ENCODE peak calls at places on chromosomes 7 and 10, in nine cellular contexts. M is epithelial cell of esophagus, P is head of caudate nucleus, B is KBM-7, D is Right ventricle myocardium superior, Q is H7, F is skeletal muscle cell, U is NCI-H2081, W is lower lobe of right lung. L is an unnamed sample.

GRCh38 chr7:21547511-21547910 is 4.7 kb downstream of the DNAH11 start:
- DNase-seq in M (peak), W (no peak), Q (no peak), D (no peak), U (no peak), P (no peak), F (no peak), B (no peak), L (no peak)

GRCh38 chr10:29245476-29245875 is 43.4 kb upstream of the LYZL1 start:
- DNase-seq in W (no peak), Q (no peak), D (no peak), F (no peak), M (no peak), P (peak), U (no peak), B (no peak), L (no peak)

GRCh38 chr10:129877773-129878371 is 86.2 kb downstream of the EBF3 start:
- DNase-seq in W (no peak), P (no peak), Q (peak), M (no peak), U (no peak), B (peak), D (no peak), F (no peak), L (peak)

GRCh38 chr10:60257767-60258428 is 131.8 kb downstream of the ANK3 start:
- DNase-seq in M (no peak), B (no peak), Q (no peak), P (no peak), F (no peak), D (no peak), U (peak), W (no peak), L (peak)

GRCh38 chr7:27098493-27099223 is 2.9 kb upstream of the HOXA1 start:
- DNase-seq in U (peak), D (no peak), M (peak), P (no peak), Q (peak), W (no peak), F (no peak), B (no peak), L (no peak)

GRCh38 chr7:71131256-71131752 is 640 bp upstream of the GALNT17 start:
- DNase-seq in W (no peak), Q (peak), M (no peak), D (peak), F (peak), B (peak), U (peak), P (peak), L (no peak)

GRCh38 chr7:1513657-1514095 is 9.5 kb upstream of the INTS1 start:
- DNase-seq in Q (no peak), W (no peak), B (no peak), F (no peak), D (peak), U (no peak), M (no peak), P (no peak), L (no peak)

GRCh38 chr10:132403511-132404168 is 6.6 kb downstream of the PWWP2B start:
- DNase-seq in M (peak), Q (no peak), U (no peak), P (no peak), B (no peak), F (no peak), D (peak), W (peak), L (no peak)

GRCh38 chr10:117746541-117747195 is 204.1 kb downstream of the EMX2 start:
- DNase-seq in P (no peak), F (no peak), D (no peak), Q (no peak), W (no peak), U (no peak), B (no peak), M (no peak), L (no peak)

GRCh38 chr10:91127341-91128082 is 93.0 kb upstream of the PCGF5 start:
- DNase-seq in B (no peak), Q (no peak), P (no peak), U (no peak), D (no peak), M (peak), F (no peak), W (no peak), L (no peak)

GRCh38 chr7:135253851-135254815 is 20.5 kb downstream of the STRA8 start:
- DNase-seq in U (no peak), D (peak), F (peak), M (peak), Q (no peak), W (peak), P (peak), B (peak), L (peak)

GRCh38 chr7:371119-371778 is 81.3 kb downstream of the FOXL3 start:
- DNase-seq in D (peak), P (no peak), B (peak), Q (peak), W (no peak), F (no peak), U (no peak), M (no peak), L (peak)

GRCh38 chr10:505459-505858 is 184.0 kb downstream of the DIP2C start:
- DNase-seq in W (no peak), Q (no peak), F (no peak), P (peak), U (peak), M (no peak), D (no peak), B (no peak), L (no peak)

GRCh38 chr10:132359305-132360040 is 27.5 kb downstream of the LRRC27 start:
- DNase-seq in F (no peak), W (peak), Q (peak), B (no peak), D (peak), M (no peak), P (no peak), U (no peak), L (no peak)

L was measured in DMS53.